ENCODE peak calls at places on chromosomes 5 and 9, in five cellular contexts. O is mucosa of descending colon, J is Right ventricle myocardium superior, N is T follicular helper cell, I is hypothalamus. F is an unnamed sample.

GRCh38 chr9:20848490-20848889 is 164.4 kb downstream of the FOCAD start:
- DNase-seq in N (no peak), J (no peak), I (no peak), O (no peak), F (no peak)

GRCh38 chr5:57446966-57447365 is 35.6 kb downstream of the ACTBL2 start:
- DNase-seq in O (no peak), N (no peak), I (no peak), J (no peak), F (no peak)

GRCh38 chr5:17022296-17022695 is 86.2 kb upstream of the MYO10 start:
- DNase-seq in J (no peak), I (no peak), N (no peak), O (no peak), F (no peak)

GRCh38 chr5:139903450-139903804 is 107.8 kb downstream of the PSD2 start:
- DNase-seq in J (no peak), I (peak; percentile 53), O (no peak), N (no peak), F (no peak)

GRCh38 chr9:124510650-124511425 is 3.6 kb upstream of the NR5A1 start:
- DNase-seq in N (no peak), J (no peak), I (no peak), O (no peak), F (peak; percentile 18)

GRCh38 chr9:131397100-131397790 is 3.4 kb downstream of the PRRC2B start:
- DNase-seq in O (no peak), I (no peak), J (no peak), N (no peak), F (no peak)

GRCh38 chr5:180522350-180522749 is 28.2 kb downstream of the CNOT6 start:
- DNase-seq in N (no peak), I (no peak), O (no peak), J (no peak), F (no peak)

GRCh38 chr9:15552641-15553527 is at the start of gene CCDC171:
- DNase-seq in N (peak; percentile 76), J (peak; percentile 95), O (peak; percentile 92), I (peak; percentile 87), F (peak; percentile 93)

GRCh38 chr5:39132128-39132447 is 57.9 kb upstream of the RICTOR start:
- DNase-seq in N (no peak), O (no peak), I (peak; percentile 47), J (no peak), F (no peak)

GRCh38 chr9:113281356-113281755 is 5.9 kb downstream of the PRPF4 start:
- DNase-seq in N (no peak), O (no peak), I (no peak), J (no peak), F (no peak)

GRCh38 chr9:120366646-120367019 is 213.3 kb downstream of the CDK5RAP2 start:
- DNase-seq in I (no peak), J (no peak), N (no peak), O (no peak), F (peak; percentile 56)

GRCh38 chr9:87147803-87148202 is 200.5 kb upstream of the GAS1 start:
- DNase-seq in I (no peak), O (no peak), J (no peak), N (no peak), F (no peak)

GRCh38 chr5:1782385-1783213 is 17.0 kb downstream of the MRPL36 start:
- DNase-seq in I (no peak), N (no peak), J (peak; percentile 17), O (no peak), F (no peak)

GRCh38 chr9:135821116-135821515 is 86.2 kb downstream of the CAMSAP1 start:
- DNase-seq in N (no peak), O (no peak), J (peak; percentile 39), I (no peak), F (no peak)

GRCh38 chr5:37769840-37770239 is 70.0 kb downstream of the GDNF start:
- DNase-seq in O (no peak), J (no peak), N (no peak), I (no peak), F (no peak)

F was measured in SW480.